ENCODE peak calls at places on chromosomes 6 and 20, in eight cellular contexts. G, U, Z, D, Q, S, F and T are unnamed samples.

GRCh38 chr6:33213166-33213988 is 5.1 kb downstream of the RING1 start:
- DNase-seq in G (no peak), S (peak; percentile 69), F (no peak), U (no peak), Q (peak; percentile 16), Z (no peak), D (peak; percentile 74), T (no peak)

GRCh38 chr20:63095718-63096654 is 89.2 kb upstream of the BHLHE23 start:
- DNase-seq in U (no peak), Z (no peak), F (peak; percentile 19), G (peak; percentile 26), S (peak; percentile 53), D (no peak), Q (no peak), T (peak; percentile 46)

GRCh38 chr6:106163966-106164877 is 78.1 kb downstream of the PRDM1 start:
- DNase-seq in Q (peak; percentile 95), S (no peak), U (peak; percentile 70), G (peak; percentile 58), D (no peak), F (peak; percentile 65), Z (no peak), T (no peak)

GRCh38 chr6:57305112-57305511 is 12.3 kb upstream of the PRIM2 start:
- DNase-seq in G (no peak), D (no peak), Q (no peak), F (no peak), Z (no peak), S (no peak), U (no peak), T (no peak)

GRCh38 chr6:122696853-122697252 is 82.7 kb upstream of the FABP7 start:
- DNase-seq in U (peak; percentile 77), Q (peak; percentile 30), F (no peak), G (no peak), D (no peak), S (no peak), Z (no peak), T (no peak)

GRCh38 chr20:43028470-43028869 is 161.2 kb downstream of the PTPRT start:
- DNase-seq in Z (no peak), S (no peak), Q (no peak), G (no peak), U (no peak), F (no peak), D (peak; percentile 46), T (no peak)

GRCh38 chr20:44762466-44763140 is 16.9 kb downstream of the KCNK15 start:
- DNase-seq in Z (no peak), F (no peak), D (no peak), U (no peak), Q (no peak), G (no peak), S (no peak), T (no peak)

GRCh38 chr20:21090112-21090737 is 15.9 kb downstream of the LINC00237 start:
- DNase-seq in F (no peak), G (no peak), Q (no peak), U (no peak), S (no peak), D (peak; percentile 12), Z (no peak), T (no peak)

GRCh38 chr6:21360353-21360752 is 233.2 kb upstream of the SOX4 start:
- DNase-seq in Q (no peak), D (peak; percentile 80), Z (no peak), G (no peak), F (no peak), S (no peak), U (no peak), T (peak; percentile 33)